ENCODE peak calls at places on chromosomes 1 and 21, in seven cellular contexts. One of them, this sample, is unnamed.

GRCh38 chr21:41207401-41208388 is 39.7 kb downstream of the BACE2 start:
- DNase-seq in trophoblast cell: no peak
- DNase-seq in IMR-90: peak; percentile 86
- DNase-seq in H9: no peak
- DNase-seq in H1: no peak
- DNase-seq in neuronal stem cell: no peak
- DNase-seq in mesendoderm: no peak
- DNase-seq in this sample: no peak

GRCh38 chr1:23743287-23744052 is at the start of gene ELOA:
- DNase-seq in trophoblast cell: peak; percentile 71
- DNase-seq in H1: peak; percentile 23
- DNase-seq in mesendoderm: peak; percentile 83
- DNase-seq in IMR-90: peak; percentile 53
- DNase-seq in H9: peak; percentile 78
- DNase-seq in neuronal stem cell: peak; percentile 74
- DNase-seq in this sample: peak; percentile 70

GRCh38 chr1:206556748-206557635 is 49.7 kb downstream of the RASSF5 start:
- DNase-seq in neuronal stem cell: peak; percentile 48
- DNase-seq in IMR-90: peak; percentile 38
- DNase-seq in H1: no peak
- DNase-seq in mesendoderm: peak; percentile 66
- DNase-seq in H9: peak; percentile 70
- DNase-seq in trophoblast cell: peak; percentile 47
- DNase-seq in this sample: peak; percentile 61

GRCh38 chr1:190001187-190001586 is 476.5 kb downstream of the BRINP3 start:
- DNase-seq in IMR-90: peak; percentile 47
- DNase-seq in trophoblast cell: no peak
- DNase-seq in mesendoderm: peak; percentile 57
- DNase-seq in H1: no peak
- DNase-seq in neuronal stem cell: no peak
- DNase-seq in H9: no peak
- DNase-seq in this sample: peak; percentile 4

GRCh38 chr1:34852677-34853217 is 6.8 kb downstream of the SMIM12 start:
- DNase-seq in trophoblast cell: peak; percentile 97
- DNase-seq in H9: peak; percentile 98
- DNase-seq in IMR-90: peak; percentile 95
- DNase-seq in mesendoderm: peak; percentile 99
- DNase-seq in H1: peak; percentile 95
- DNase-seq in neuronal stem cell: peak; percentile 90
- DNase-seq in this sample: peak; percentile 95

GRCh38 chr1:105608713-105609112 is 1447.8 kb upstream of the PRMT6 start:
- DNase-seq in IMR-90: no peak
- DNase-seq in trophoblast cell: peak; percentile 16
- DNase-seq in H9: no peak
- DNase-seq in neuronal stem cell: no peak
- DNase-seq in mesendoderm: peak; percentile 16
- DNase-seq in H1: no peak
- DNase-seq in this sample: peak; percentile 23

GRCh38 chr1:36722871-36723270 is 240.2 kb upstream of the CSF3R start:
- DNase-seq in trophoblast cell: no peak
- DNase-seq in H9: no peak
- DNase-seq in H1: no peak
- DNase-seq in IMR-90: no peak
- DNase-seq in mesendoderm: no peak
- DNase-seq in neuronal stem cell: no peak
- DNase-seq in this sample: no peak

GRCh38 chr1:247407180-247407616 is 8.8 kb upstream of the NLRP3 start:
- DNase-seq in H1: no peak
- DNase-seq in mesendoderm: no peak
- DNase-seq in IMR-90: no peak
- DNase-seq in neuronal stem cell: no peak
- DNase-seq in trophoblast cell: peak; percentile 32
- DNase-seq in H9: no peak
- DNase-seq in this sample: no peak

GRCh38 chr1:44380666-44381177 is 24.3 kb upstream of the RNF220 start:
- DNase-seq in trophoblast cell: no peak
- DNase-seq in IMR-90: no peak
- DNase-seq in mesendoderm: no peak
- DNase-seq in neuronal stem cell: no peak
- DNase-seq in H9: no peak
- DNase-seq in H1: no peak
- DNase-seq in this sample: no peak

GRCh38 chr1:168320805-168321577 is 40.3 kb downstream of the TBX19 start:
- DNase-seq in H1: no peak
- DNase-seq in trophoblast cell: peak; percentile 57
- DNase-seq in H9: no peak
- DNase-seq in mesendoderm: peak; percentile 82
- DNase-seq in IMR-90: peak; percentile 91
- DNase-seq in neuronal stem cell: no peak
- DNase-seq in this sample: peak; percentile 88

GRCh38 chr21:44353200-44353970 is at the start of gene TRPM2:
- DNase-seq in trophoblast cell: peak; percentile 44
- DNase-seq in H9: no peak
- DNase-seq in IMR-90: no peak
- DNase-seq in neuronal stem cell: no peak
- DNase-seq in H1: no peak
- DNase-seq in mesendoderm: no peak
- DNase-seq in this sample: no peak

GRCh38 chr1:248800459-248800858 is 25.3 kb downstream of the SH3BP5L start:
- DNase-seq in H1: no peak
- DNase-seq in mesendoderm: no peak
- DNase-seq in neuronal stem cell: no peak
- DNase-seq in H9: no peak
- DNase-seq in IMR-90: no peak
- DNase-seq in trophoblast cell: no peak
- DNase-seq in this sample: no peak

GRCh38 chr1:36781098-36781497 is 253.2 kb downstream of the GRIK3 start:
- DNase-seq in neuronal stem cell: no peak
- DNase-seq in trophoblast cell: no peak
- DNase-seq in IMR-90: no peak
- DNase-seq in H1: no peak
- DNase-seq in mesendoderm: no peak
- DNase-seq in H9: no peak
- DNase-seq in this sample: no peak

GRCh38 chr1:113363935-113364334 is 26.4 kb upstream of the MAGI3 start:
- DNase-seq in neuronal stem cell: no peak
- DNase-seq in H1: no peak
- DNase-seq in IMR-90: no peak
- DNase-seq in mesendoderm: no peak
- DNase-seq in H9: no peak
- DNase-seq in trophoblast cell: no peak
- DNase-seq in this sample: no peak

GRCh38 chr1:26598890-26599289 is 69.3 kb downstream of the RPS6KA1 start:
- DNase-seq in H1: no peak
- DNase-seq in neuronal stem cell: no peak
- DNase-seq in mesendoderm: no peak
- DNase-seq in IMR-90: no peak
- DNase-seq in trophoblast cell: no peak
- DNase-seq in H9: no peak
- DNase-seq in this sample: no peak

GRCh38 chr1:14881775-14882672 is 271.5 kb upstream of the TMEM51 start:
- DNase-seq in H1: no peak
- DNase-seq in H9: no peak
- DNase-seq in neuronal stem cell: no peak
- DNase-seq in IMR-90: peak; percentile 9
- DNase-seq in trophoblast cell: peak; percentile 90
- DNase-seq in mesendoderm: no peak
- DNase-seq in this sample: peak; percentile 45

GRCh38 chr1:154962238-154962678 is 676 bp upstream of the PYGO2 start:
- DNase-seq in mesendoderm: peak; percentile 60
- DNase-seq in neuronal stem cell: peak; percentile 48
- DNase-seq in IMR-90: peak; percentile 22
- DNase-seq in H9: no peak
- DNase-seq in H1: no peak
- DNase-seq in trophoblast cell: peak; percentile 24
- DNase-seq in this sample: peak; percentile 33

GRCh38 chr1:192476802-192477298 is 98.7 kb upstream of the RGS1 start:
- DNase-seq in mesendoderm: no peak
- DNase-seq in trophoblast cell: peak; percentile 48
- DNase-seq in H9: no peak
- DNase-seq in H1: no peak
- DNase-seq in neuronal stem cell: no peak
- DNase-seq in IMR-90: peak; percentile 69
- DNase-seq in this sample: peak; percentile 57

GRCh38 chr1:172647110-172647564 is 11.8 kb upstream of the FASLG start:
- DNase-seq in H9: no peak
- DNase-seq in neuronal stem cell: no peak
- DNase-seq in H1: no peak
- DNase-seq in IMR-90: peak; percentile 26
- DNase-seq in mesendoderm: no peak
- DNase-seq in trophoblast cell: no peak
- DNase-seq in this sample: no peak

GRCh38 chr1:53526451-53527101 is 67.4 kb downstream of the DMRTB1 start:
- DNase-seq in mesendoderm: no peak
- DNase-seq in IMR-90: peak; percentile 88
- DNase-seq in H9: no peak
- DNase-seq in neuronal stem cell: no peak
- DNase-seq in H1: no peak
- DNase-seq in trophoblast cell: no peak
- DNase-seq in this sample: peak; percentile 74

GRCh38 chr1:53521900-53522552 is 62.8 kb downstream of the DMRTB1 start:
- DNase-seq in H1: no peak
- DNase-seq in trophoblast cell: no peak
- DNase-seq in IMR-90: no peak
- DNase-seq in mesendoderm: no peak
- DNase-seq in neuronal stem cell: no peak
- DNase-seq in H9: no peak
- DNase-seq in this sample: no peak

GRCh38 chr1:53524428-53525400 is 65.5 kb downstream of the DMRTB1 start:
- DNase-seq in trophoblast cell: no peak
- DNase-seq in neuronal stem cell: no peak
- DNase-seq in H9: no peak
- DNase-seq in H1: no peak
- DNase-seq in mesendoderm: no peak
- DNase-seq in IMR-90: no peak
- DNase-seq in this sample: no peak

GRCh38 chr1:53527368-53527767 is 68.2 kb downstream of the DMRTB1 start:
- DNase-seq in trophoblast cell: no peak
- DNase-seq in mesendoderm: no peak
- DNase-seq in IMR-90: no peak
- DNase-seq in neuronal stem cell: no peak
- DNase-seq in H9: no peak
- DNase-seq in H1: no peak
- DNase-seq in this sample: no peak

DNA sequence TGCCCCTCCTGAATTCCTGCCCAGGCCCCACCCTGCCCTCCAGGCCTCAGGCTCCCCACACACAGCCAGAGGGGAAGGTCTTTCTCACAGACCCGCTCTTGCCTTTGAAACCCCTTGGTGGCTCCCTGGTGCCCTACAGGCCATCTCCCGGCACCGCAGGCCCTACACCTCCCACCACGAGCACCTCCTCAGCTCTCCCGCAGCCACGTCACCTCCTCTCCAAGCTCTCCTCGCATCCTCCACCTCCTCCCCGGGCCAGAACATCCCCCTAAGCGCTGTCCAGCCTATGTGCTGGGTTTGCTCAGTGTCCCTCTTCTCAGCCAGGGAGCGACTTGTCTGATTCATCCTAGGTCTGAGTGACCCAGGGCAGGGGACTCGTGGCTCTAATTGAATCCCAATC is 66.4 kb downstream of the DMRTB1 start:
- DNase-seq in trophoblast cell: no peak
- DNase-seq in H1: no peak
- DNase-seq in H9: peak; percentile 69
- DNase-seq in neuronal stem cell: no peak
- DNase-seq in mesendoderm: peak; percentile 56
- DNase-seq in IMR-90: no peak
- DNase-seq in this sample: no peak
- H3K4ac ChIP-seq in trophoblast cell: no peak overlapping the region
- H3K4ac ChIP-seq in H1: no peak overlapping the region
- H3K4ac ChIP-seq in H9: no peak overlapping the region
- H3K4ac ChIP-seq in neuronal stem cell: no peak overlapping the region
- H3K4ac ChIP-seq in mesendoderm: no peak overlapping the region
- H3K4ac ChIP-seq in IMR-90: peak overlapping the region; percentile 9
- H3K4ac ChIP-seq in this sample: no peak overlapping the region

DNA sequence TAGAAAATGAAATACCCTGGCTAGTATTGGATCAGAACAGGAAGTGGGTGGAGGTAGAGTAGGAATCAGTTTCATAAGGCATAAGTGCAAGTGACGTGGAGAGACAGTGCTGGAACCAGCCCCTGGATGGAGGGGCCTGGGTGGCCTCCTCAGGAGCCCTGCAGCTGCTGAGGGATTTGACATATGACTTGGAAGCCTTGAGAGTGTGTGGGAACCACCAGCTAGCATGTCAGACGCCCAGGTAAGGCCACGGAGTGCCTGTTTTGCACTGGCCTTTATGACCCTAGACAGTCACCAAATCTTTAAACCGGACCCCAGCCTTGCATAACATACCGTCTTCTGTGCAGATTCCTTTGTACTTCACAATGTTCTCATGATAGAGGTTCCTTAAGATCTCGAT is 94.4 kb downstream of the RAVER2 start:
- DNase-seq in H1: no peak
- DNase-seq in mesendoderm: no peak
- DNase-seq in H9: no peak
- DNase-seq in IMR-90: no peak
- DNase-seq in trophoblast cell: no peak
- DNase-seq in neuronal stem cell: no peak
- DNase-seq in this sample: no peak
- H2BK120ac ChIP-seq in H1: no peak overlapping the region
- H2BK120ac ChIP-seq in mesendoderm: no peak overlapping the region
- H2BK120ac ChIP-seq in H9: no peak overlapping the region
- H2BK120ac ChIP-seq in IMR-90: no peak overlapping the region
- H2BK120ac ChIP-seq in trophoblast cell: no peak overlapping the region
- H2BK120ac ChIP-seq in neuronal stem cell: no peak overlapping the region
- H2BK120ac ChIP-seq in this sample: no peak overlapping the region

GRCh38 chr1:227948493-227949260 is 945 bp upstream of the WNT9A start:
- DNase-seq in H9: peak; percentile 49
- DNase-seq in IMR-90: no peak
- DNase-seq in mesendoderm: no peak
- DNase-seq in neuronal stem cell: no peak
- DNase-seq in trophoblast cell: peak; percentile 13
- DNase-seq in H1: no peak
- DNase-seq in this sample: peak; percentile 23

GRCh38 chr1:227947678-227948492 is at the start of gene WNT9A:
- DNase-seq in trophoblast cell: peak; percentile 75
- DNase-seq in H1: no peak
- DNase-seq in IMR-90: peak; percentile 49
- DNase-seq in mesendoderm: peak; percentile 71
- DNase-seq in H9: no peak
- DNase-seq in neuronal stem cell: peak; percentile 83
- DNase-seq in this sample: peak; percentile 38

GRCh38 chr1:227946624-227947424 is 908 bp downstream of the WNT9A start:
- DNase-seq in IMR-90: peak; percentile 46
- DNase-seq in H1: no peak
- DNase-seq in trophoblast cell: peak; percentile 89
- DNase-seq in mesendoderm: peak; percentile 84
- DNase-seq in neuronal stem cell: peak; percentile 71
- DNase-seq in H9: peak; percentile 85
- DNase-seq in this sample: peak; percentile 44

GRCh38 chr1:227945891-227946623 is 1.7 kb downstream of the WNT9A start:
- DNase-seq in H1: no peak
- DNase-seq in neuronal stem cell: no peak
- DNase-seq in IMR-90: peak; percentile 51
- DNase-seq in H9: peak; percentile 54
- DNase-seq in mesendoderm: peak; percentile 31
- DNase-seq in trophoblast cell: peak; percentile 77
- DNase-seq in this sample: peak; percentile 65

GRCh38 chr1:227947425-227947677 is 381 bp downstream of the WNT9A start:
- DNase-seq in neuronal stem cell: no peak
- DNase-seq in IMR-90: no peak
- DNase-seq in trophoblast cell: peak; percentile 17
- DNase-seq in H1: no peak
- DNase-seq in mesendoderm: peak; percentile 36
- DNase-seq in H9: peak; percentile 59
- DNase-seq in this sample: no peak
- H3K27ac ChIP-seq in neuronal stem cell: no peak overlapping the region
- H3K27ac ChIP-seq in IMR-90: no peak overlapping the region
- H3K27ac ChIP-seq in trophoblast cell: no peak overlapping the region
- H3K27ac ChIP-seq in H1: no peak overlapping the region
- H3K27ac ChIP-seq in mesendoderm: no peak overlapping the region
- H3K27ac ChIP-seq in H9: no peak overlapping the region
- H3K27ac ChIP-seq in this sample: no peak overlapping the region

GRCh38 chr1:29832471-29832870 is 596.1 kb downstream of the PTPRU start:
- DNase-seq in IMR-90: no peak
- DNase-seq in trophoblast cell: no peak
- DNase-seq in neuronal stem cell: no peak
- DNase-seq in H1: no peak
- DNase-seq in H9: no peak
- DNase-seq in mesendoderm: no peak
- DNase-seq in this sample: no peak
- H3K4ac ChIP-seq in IMR-90: no peak overlapping the region
- H3K4ac ChIP-seq in trophoblast cell: no peak overlapping the region
- H3K4ac ChIP-seq in neuronal stem cell: no peak overlapping the region
- H3K4ac ChIP-seq in H1: no peak overlapping the region
- H3K4ac ChIP-seq in H9: no peak overlapping the region
- H3K4ac ChIP-seq in mesendoderm: no peak overlapping the region
- H3K4ac ChIP-seq in this sample: no peak overlapping the region

This sample was measured in mesenchymal stem cell.